ENCODE peak calls at places on chromosomes 2 and 18, in five cellular contexts. One of them, this sample, is unnamed. For H3K9me3, the result is how much of the 10 kb centered on the place peaks cover.

GRCh38 chr2:45793998-45794720 is 142.7 kb downstream of the PRKCE start:
- DNase-seq in A549: no peak
- DNase-seq in right lobe of liver: no peak
- DNase-seq in transverse colon: no peak
- DNase-seq in endothelial cell of umbilical vein: peak
- DNase-seq in this sample: no peak

GRCh38 chr18:56890632-56891031 is 239.5 kb downstream of the WDR7 start:
- DNase-seq in A549: peak
- DNase-seq in right lobe of liver: no peak
- DNase-seq in transverse colon: no peak
- DNase-seq in endothelial cell of umbilical vein: peak
- DNase-seq in this sample: no peak

GRCh38 chr2:64259301-64259700 is 115.1 kb upstream of the PELI1 start:
- DNase-seq in A549: no peak
- DNase-seq in right lobe of liver: no peak
- DNase-seq in transverse colon: no peak
- DNase-seq in endothelial cell of umbilical vein: peak
- DNase-seq in this sample: no peak

GRCh38 chr18:48263913-48264506 is 145.2 kb downstream of the ZBTB7C start:
- DNase-seq in A549: no peak
- DNase-seq in right lobe of liver: no peak
- DNase-seq in transverse colon: no peak
- DNase-seq in endothelial cell of umbilical vein: no peak
- DNase-seq in this sample: no peak

GRCh38 chr18:40437517-40437916 is 1517.5 kb upstream of the PIK3C3 start:
- DNase-seq in A549: no peak
- DNase-seq in right lobe of liver: no peak
- DNase-seq in transverse colon: no peak
- DNase-seq in endothelial cell of umbilical vein: no peak
- DNase-seq in this sample: no peak

GRCh38 chr18:43396266-43396665 is 119.0 kb upstream of the SYT4 start:
- DNase-seq in A549: no peak
- DNase-seq in right lobe of liver: no peak
- DNase-seq in transverse colon: no peak
- DNase-seq in endothelial cell of umbilical vein: peak
- DNase-seq in this sample: no peak

GRCh38 chr2:21676676-21677075 is 552.9 kb downstream of the TDRD15 start:
- DNase-seq in A549: no peak
- DNase-seq in right lobe of liver: no peak
- DNase-seq in transverse colon: no peak
- DNase-seq in endothelial cell of umbilical vein: no peak
- DNase-seq in this sample: no peak

GRCh38 chr2:13193075-13193474 is 476.3 kb downstream of the TRIB2 start:
- DNase-seq in A549: no peak
- DNase-seq in right lobe of liver: no peak
- DNase-seq in transverse colon: no peak
- DNase-seq in endothelial cell of umbilical vein: no peak
- DNase-seq in this sample: no peak

GRCh38 chr2:102005989-102006885 is 14.5 kb downstream of the IL1R2 start:
- DNase-seq in A549: peak
- DNase-seq in right lobe of liver: no peak
- DNase-seq in transverse colon: no peak
- DNase-seq in endothelial cell of umbilical vein: peak
- DNase-seq in this sample: no peak

GRCh38 chr2:27809761-27810241 is 38.3 kb downstream of the MRPL33 start:
- DNase-seq in A549: peak
- DNase-seq in right lobe of liver: no peak
- DNase-seq in transverse colon: no peak
- DNase-seq in endothelial cell of umbilical vein: peak
- DNase-seq in this sample: no peak

GRCh38 chr2:42492691-42493467 is 903 bp downstream of the KCNG3 start:
- DNase-seq in A549: no peak
- DNase-seq in right lobe of liver: no peak
- DNase-seq in transverse colon: peak
- DNase-seq in endothelial cell of umbilical vein: no peak
- DNase-seq in this sample: no peak

GRCh38 chr18:11972371-11973174 is 8.7 kb upstream of the IMPA2 start:
- DNase-seq in A549: no peak
- DNase-seq in right lobe of liver: no peak
- DNase-seq in transverse colon: no peak
- DNase-seq in endothelial cell of umbilical vein: no peak
- DNase-seq in this sample: no peak

GRCh38 chr18:79371536-79372210 is 24.1 kb upstream of the NFATC1 start:
- DNase-seq in A549: no peak
- DNase-seq in right lobe of liver: no peak
- DNase-seq in transverse colon: no peak
- DNase-seq in endothelial cell of umbilical vein: no peak
- DNase-seq in this sample: no peak

GRCh38 chr2:56969513-56969912 is 785.7 kb downstream of the CCDC85A start:
- DNase-seq in A549: no peak
- DNase-seq in right lobe of liver: no peak
- DNase-seq in transverse colon: no peak
- DNase-seq in endothelial cell of umbilical vein: no peak
- DNase-seq in this sample: no peak
- H3K9me3 ChIP-seq in A549: under half
- H3K9me3 ChIP-seq in right lobe of liver: under half
- H3K9me3 ChIP-seq in transverse colon: under half
- H3K9me3 ChIP-seq in endothelial cell of umbilical vein: under half
- H3K9me3 ChIP-seq in this sample: under half

DNA sequence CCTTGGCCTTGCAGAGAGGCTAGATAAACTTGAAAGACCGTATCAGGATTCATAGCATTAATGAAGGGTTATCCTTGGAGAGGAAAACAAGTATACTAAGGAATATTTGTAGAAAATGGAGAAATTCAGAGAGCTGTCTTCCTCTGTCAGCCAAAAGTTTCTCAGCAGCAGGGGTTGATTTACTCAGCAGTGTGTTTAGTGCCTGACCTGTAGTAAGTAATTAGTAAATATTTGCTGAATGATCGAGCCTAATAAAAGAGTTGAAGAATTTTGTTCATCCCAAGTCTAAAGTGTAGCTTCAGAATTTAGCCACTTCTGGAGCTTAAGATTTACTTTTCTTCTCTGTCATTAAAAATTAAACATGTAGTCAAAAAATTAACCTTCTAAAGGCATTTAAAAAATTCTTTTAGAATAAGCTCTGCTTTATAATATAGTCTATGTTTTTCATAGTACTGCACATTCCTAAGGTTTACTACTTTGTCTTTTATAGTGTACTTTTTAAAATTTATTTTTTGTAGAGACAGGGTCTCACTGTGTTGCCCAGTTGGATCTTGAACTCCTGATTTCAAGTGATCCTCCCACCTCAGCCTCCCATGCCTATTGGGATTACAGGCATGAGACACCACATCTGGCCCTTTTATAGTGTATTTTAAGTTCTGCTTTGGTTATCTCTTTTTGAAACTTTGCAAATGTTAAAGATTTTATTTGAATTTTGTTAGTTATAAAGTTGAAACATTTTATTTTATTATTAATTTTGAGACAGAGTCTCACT is 138.4 kb upstream of the MYO3B start:
- DNase-seq in A549: no peak
- DNase-seq in right lobe of liver: no peak
- DNase-seq in transverse colon: no peak
- DNase-seq in endothelial cell of umbilical vein: no peak
- DNase-seq in this sample: no peak
- H3K4me3 ChIP-seq in A549: no peak
- H3K4me3 ChIP-seq in right lobe of liver: no peak
- H3K4me3 ChIP-seq in transverse colon: no peak
- H3K4me3 ChIP-seq in endothelial cell of umbilical vein: no peak
- H3K4me3 ChIP-seq in this sample: no peak

GRCh38 chr2:25237764-25238163 is 69.4 kb upstream of the POMC start:
- DNase-seq in A549: no peak
- DNase-seq in right lobe of liver: no peak
- DNase-seq in transverse colon: no peak
- DNase-seq in endothelial cell of umbilical vein: no peak
- DNase-seq in this sample: no peak
- TF ChIP-seq POLR2A in A549: no peak
- TF ChIP-seq POLR2A in right lobe of liver: no peak
- TF ChIP-seq POLR2A in transverse colon: no peak
- TF ChIP-seq POLR2A in endothelial cell of umbilical vein: no peak
- TF ChIP-seq POLR2A in this sample: no peak

GRCh38 chr2:99140860-99141109 is 722 bp upstream of the C2orf15 start:
- DNase-seq in A549: no peak
- DNase-seq in right lobe of liver: no peak
- DNase-seq in transverse colon: no peak
- DNase-seq in endothelial cell of umbilical vein: no peak
- DNase-seq in this sample: no peak
- H3K9me3 ChIP-seq in A549: under half
- H3K9me3 ChIP-seq in right lobe of liver: under half
- H3K9me3 ChIP-seq in transverse colon: under half
- H3K9me3 ChIP-seq in endothelial cell of umbilical vein: under half
- H3K9me3 ChIP-seq in this sample: under half

GRCh38 chr2:38592951-38593350 is 9.8 kb downstream of the HNRNPLL start:
- DNase-seq in A549: no peak
- DNase-seq in right lobe of liver: no peak
- DNase-seq in transverse colon: no peak
- DNase-seq in endothelial cell of umbilical vein: no peak
- DNase-seq in this sample: no peak

GRCh38 chr2:38598200-38598990 is 4.3 kb downstream of the HNRNPLL start:
- DNase-seq in A549: no peak
- DNase-seq in right lobe of liver: no peak
- DNase-seq in transverse colon: no peak
- DNase-seq in endothelial cell of umbilical vein: no peak
- DNase-seq in this sample: no peak

GRCh38 chr2:38598991-38599295 is 3.8 kb downstream of the HNRNPLL start:
- DNase-seq in A549: no peak
- DNase-seq in right lobe of liver: no peak
- DNase-seq in transverse colon: no peak
- DNase-seq in endothelial cell of umbilical vein: peak
- DNase-seq in this sample: no peak

GRCh38 chr2:38597115-38597514 is 5.6 kb downstream of the HNRNPLL start:
- DNase-seq in A549: no peak
- DNase-seq in right lobe of liver: no peak
- DNase-seq in transverse colon: no peak
- DNase-seq in endothelial cell of umbilical vein: no peak
- DNase-seq in this sample: no peak

GRCh38 chr2:38596229-38596628 is 6.5 kb downstream of the HNRNPLL start:
- DNase-seq in A549: no peak
- DNase-seq in right lobe of liver: no peak
- DNase-seq in transverse colon: no peak
- DNase-seq in endothelial cell of umbilical vein: no peak
- DNase-seq in this sample: no peak
- H3K4me3 ChIP-seq in A549: no peak
- H3K4me3 ChIP-seq in right lobe of liver: no peak
- H3K4me3 ChIP-seq in transverse colon: no peak
- H3K4me3 ChIP-seq in endothelial cell of umbilical vein: no peak
- H3K4me3 ChIP-seq in this sample: no peak

GRCh38 chr18:657998-658946 is 819 bp downstream of the TYMS start:
- DNase-seq in A549: peak
- DNase-seq in right lobe of liver: peak
- DNase-seq in transverse colon: peak
- DNase-seq in endothelial cell of umbilical vein: peak
- DNase-seq in this sample: peak
- TF ChIP-seq POLR2A in A549: peak
- TF ChIP-seq POLR2A in right lobe of liver: peak
- TF ChIP-seq POLR2A in transverse colon: peak
- TF ChIP-seq POLR2A in endothelial cell of umbilical vein: peak
- TF ChIP-seq POLR2A in this sample: no peak

GRCh38 chr2:56703001-56703400 is 519.2 kb downstream of the CCDC85A start:
- DNase-seq in A549: no peak
- DNase-seq in right lobe of liver: no peak
- DNase-seq in transverse colon: no peak
- DNase-seq in endothelial cell of umbilical vein: no peak
- DNase-seq in this sample: no peak
- H3K9me3 ChIP-seq in A549: under half
- H3K9me3 ChIP-seq in right lobe of liver: under half
- H3K9me3 ChIP-seq in transverse colon: under half
- H3K9me3 ChIP-seq in endothelial cell of umbilical vein: under half
- H3K9me3 ChIP-seq in this sample: under half

DNA sequence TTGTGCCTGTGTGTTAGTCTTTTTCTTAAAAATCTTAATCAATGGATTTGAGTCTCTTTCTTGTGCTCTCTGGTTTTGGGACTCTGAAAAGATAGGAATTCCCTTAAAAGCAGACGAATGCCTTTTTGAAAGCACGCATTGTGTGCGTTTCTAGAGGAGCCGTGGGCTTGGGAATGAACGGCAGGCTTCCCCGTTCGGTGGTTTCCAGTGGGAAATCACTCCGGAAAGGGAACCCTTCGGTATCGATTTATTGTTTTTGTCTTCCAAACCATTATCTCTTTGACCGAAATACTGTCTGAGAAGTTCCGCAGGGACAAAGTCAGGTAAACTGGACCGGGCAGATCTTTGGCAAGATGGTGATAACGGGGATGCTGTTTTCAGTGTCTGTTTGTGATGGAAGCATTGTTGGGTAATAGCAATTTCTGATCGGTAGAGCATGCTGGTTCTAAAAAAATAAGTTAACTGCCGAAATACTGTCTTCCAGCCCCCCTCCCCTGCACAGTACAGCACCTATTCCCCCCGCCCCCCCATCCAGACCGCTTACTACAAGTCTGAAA is 429 bp downstream of the SETBP1 start:
- DNase-seq in A549: peak
- DNase-seq in right lobe of liver: no peak
- DNase-seq in transverse colon: no peak
- DNase-seq in endothelial cell of umbilical vein: no peak
- DNase-seq in this sample: no peak
- H3K4me3 ChIP-seq in A549: peak
- H3K4me3 ChIP-seq in right lobe of liver: peak
- H3K4me3 ChIP-seq in transverse colon: peak
- H3K4me3 ChIP-seq in endothelial cell of umbilical vein: peak
- H3K4me3 ChIP-seq in this sample: peak

GRCh38 chr2:159615187-159615935 is 987 bp downstream of the BAZ2B start:
- DNase-seq in A549: peak
- DNase-seq in right lobe of liver: peak
- DNase-seq in transverse colon: peak
- DNase-seq in endothelial cell of umbilical vein: peak
- DNase-seq in this sample: peak

GRCh38 chr2:159612255-159612901 is 4.0 kb downstream of the BAZ2B start:
- DNase-seq in A549: no peak
- DNase-seq in right lobe of liver: no peak
- DNase-seq in transverse colon: no peak
- DNase-seq in endothelial cell of umbilical vein: peak
- DNase-seq in this sample: no peak

GRCh38 chr2:159613515-159614336 is 2.6 kb downstream of the BAZ2B start:
- DNase-seq in A549: no peak
- DNase-seq in right lobe of liver: no peak
- DNase-seq in transverse colon: no peak
- DNase-seq in endothelial cell of umbilical vein: peak
- DNase-seq in this sample: no peak

GRCh38 chr2:159615936-159616733 is at the start of gene BAZ2B:
- DNase-seq in A549: peak
- DNase-seq in right lobe of liver: peak
- DNase-seq in transverse colon: peak
- DNase-seq in endothelial cell of umbilical vein: peak
- DNase-seq in this sample: no peak

DNA sequence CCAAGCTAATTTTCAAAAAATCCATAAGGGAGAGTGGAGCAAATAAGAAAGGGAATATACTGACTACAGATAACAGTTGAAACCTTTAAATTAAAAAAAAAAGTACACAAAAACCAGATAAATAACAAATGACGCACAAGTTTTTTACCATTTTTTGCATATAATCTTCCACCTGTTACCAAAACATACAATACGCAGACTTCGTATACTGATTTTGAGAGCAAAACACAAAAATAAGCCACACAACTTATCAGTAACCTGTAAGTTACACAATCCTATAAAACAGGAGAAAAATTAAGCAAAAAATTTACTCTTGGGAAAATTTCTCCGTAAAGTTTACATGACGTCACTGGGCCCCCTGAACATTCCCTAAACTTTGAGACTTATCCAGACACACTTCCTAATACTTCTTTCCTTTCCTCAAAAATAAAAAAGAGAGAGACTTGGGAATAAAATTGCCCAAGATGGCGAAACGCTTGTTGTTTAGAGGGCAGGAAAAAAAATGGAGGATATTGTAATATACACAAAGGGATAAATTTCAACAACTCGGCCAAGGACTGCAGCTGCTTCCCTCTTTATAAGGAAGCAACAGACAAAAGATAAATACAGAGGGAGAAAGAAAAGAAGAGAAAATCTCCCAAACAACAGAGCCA is 1.7 kb downstream of the BAZ2B start:
- DNase-seq in A549: no peak
- DNase-seq in right lobe of liver: no peak
- DNase-seq in transverse colon: no peak
- DNase-seq in endothelial cell of umbilical vein: no peak
- DNase-seq in this sample: no peak
- TF ChIP-seq POLR2A in A549: no peak
- TF ChIP-seq POLR2A in right lobe of liver: no peak
- TF ChIP-seq POLR2A in transverse colon: no peak
- TF ChIP-seq POLR2A in endothelial cell of umbilical vein: no peak
- TF ChIP-seq POLR2A in this sample: no peak